ENCODE peak calls at places on chromosomes 2 and 18, in nine cellular contexts. R, Z, J, V, O, I, T, W and B are unnamed samples.

GRCh38 chr2:160063895-160064577 is 1.6 kb upstream of the PLA2R1 start:
- DNase-seq in R (no peak), Z (no peak), J (no peak), V (no peak), O (no peak), I (no peak), T (no peak), W (no peak), B (no peak)

GRCh38 chr2:68871159-68871764 is at the start of gene BMP10:
- DNase-seq in R (no peak), Z (no peak), J (no peak), V (no peak), O (no peak), I (no peak), T (no peak), W (no peak), B (no peak)

GRCh38 chr18:35580748-35581534 is 599 bp upstream of the GALNT1 start:
- DNase-seq in R (peak; percentile 38), Z (no peak), J (peak; percentile 58), V (peak; percentile 59), O (peak; percentile 77), I (peak; percentile 74), T (no peak), W (peak; percentile 53), B (no peak)

GRCh38 chr2:215367647-215368492 is 56.0 kb downstream of the ATIC start:
- DNase-seq in R (peak; percentile 66), Z (no peak), J (peak; percentile 44), V (no peak), O (no peak), I (no peak), T (no peak), W (no peak), B (peak; percentile 26)

GRCh38 chr18:48956378-48956777 is 5.6 kb upstream of the SMAD7 start:
- DNase-seq in R (peak; percentile 80), Z (peak; percentile 62), J (no peak), V (no peak), O (no peak), I (no peak), T (no peak), W (no peak), B (no peak)

GRCh38 chr2:189534854-189535253 is 45.7 kb downstream of the SLC40A1 start:
- DNase-seq in R (peak; percentile 41), Z (no peak), J (peak; percentile 33), V (no peak), O (no peak), I (no peak), T (no peak), W (no peak), B (no peak)

GRCh38 chr2:122542236-122542635 is 786.8 kb downstream of the TSN start:
- DNase-seq in R (no peak), Z (no peak), J (no peak), V (no peak), O (no peak), I (no peak), T (no peak), W (no peak), B (no peak)

GRCh38 chr2:241445426-241445825 is 63.0 kb downstream of the STK25 start:
- DNase-seq in R (no peak), Z (no peak), J (peak; percentile 4), V (no peak), O (no peak), I (peak; percentile 44), T (no peak), W (no peak), B (no peak)

GRCh38 chr2:37886745-37887144 is 38.3 kb upstream of the RMDN2 start:
- DNase-seq in R (peak; percentile 45), Z (peak; percentile 69), J (peak; percentile 20), V (no peak), O (no peak), I (no peak), T (no peak), W (no peak), B (peak; percentile 81)

GRCh38 chr18:76991021-76991688 is 141.4 kb downstream of the MBP start:
- DNase-seq in R (no peak), Z (no peak), J (no peak), V (peak; percentile 18), O (no peak), I (no peak), T (no peak), W (no peak), B (no peak)

GRCh38 chr2:183037660-183038340 is 457 bp downstream of the NCKAP1 start:
- DNase-seq in R (peak; percentile 31), Z (no peak), J (peak; percentile 55), V (peak; percentile 21), O (peak; percentile 69), I (peak; percentile 63), T (no peak), W (peak; percentile 45), B (no peak)

GRCh38 chr18:56804395-56804794 is 153.2 kb downstream of the WDR7 start:
- DNase-seq in R (no peak), Z (no peak), J (no peak), V (no peak), O (no peak), I (peak; percentile 3), T (no peak), W (no peak), B (no peak)

GRCh38 chr18:74110983-74111382 is 36.7 kb downstream of the FBXO15 start:
- DNase-seq in R (no peak), Z (no peak), J (no peak), V (no peak), O (no peak), I (no peak), T (no peak), W (no peak), B (no peak)

GRCh38 chr2:7667260-7667757 is 750.1 kb downstream of the RNF144A start:
- DNase-seq in R (no peak), Z (no peak), J (no peak), V (no peak), O (no peak), I (no peak), T (no peak), W (no peak), B (no peak)

GRCh38 chr2:105645971-105646370 is 98.7 kb upstream of the NCK2 start:
- DNase-seq in R (no peak), Z (no peak), J (no peak), V (no peak), O (no peak), I (no peak), T (no peak), W (no peak), B (no peak)

GRCh38 chr2:63488118-63488713 is 100.1 kb downstream of the WDPCP start:
- DNase-seq in R (peak; percentile 13), Z (no peak), J (peak; percentile 6), V (no peak), O (no peak), I (peak; percentile 44), T (no peak), W (no peak), B (peak; percentile 37)

GRCh38 chr2:127421871-127422618 is 3.8 kb downstream of the PROC start:
- DNase-seq in R (no peak), Z (no peak), J (no peak), V (peak; percentile 12), O (no peak), I (no peak), T (no peak), W (no peak), B (no peak)

GRCh38 chr2:127423476-127423840 is 5.2 kb downstream of the PROC start:
- DNase-seq in R (no peak), Z (no peak), J (peak; percentile 64), V (no peak), O (no peak), I (no peak), T (no peak), W (no peak), B (no peak)

GRCh38 chr2:127424598-127425379 is 6.6 kb downstream of the PROC start:
- DNase-seq in R (no peak), Z (no peak), J (no peak), V (peak; percentile 6), O (no peak), I (no peak), T (no peak), W (no peak), B (no peak)

GRCh38 chr2:127422631-127423475 is 4.6 kb downstream of the PROC start:
- DNase-seq in R (no peak), Z (no peak), J (no peak), V (peak; percentile 70), O (no peak), I (no peak), T (no peak), W (no peak), B (no peak)

GRCh38 chr2:127423880-127424279 is 5.7 kb downstream of the PROC start:
- DNase-seq in R (no peak), Z (no peak), J (no peak), V (no peak), O (no peak), I (no peak), T (no peak), W (no peak), B (no peak)
- H3K4me3 ChIP-seq in R (peak overlapping the region; percentile 39), Z (no peak overlapping the region), J (peak overlapping the region; percentile 54), V (peak overlapping the region; percentile 52), O (no peak overlapping the region), I (no peak overlapping the region), T (peak overlapping the region; percentile 54), W (peak overlapping the region; percentile 16), B (peak overlapping the region; percentile 39)

DNA sequence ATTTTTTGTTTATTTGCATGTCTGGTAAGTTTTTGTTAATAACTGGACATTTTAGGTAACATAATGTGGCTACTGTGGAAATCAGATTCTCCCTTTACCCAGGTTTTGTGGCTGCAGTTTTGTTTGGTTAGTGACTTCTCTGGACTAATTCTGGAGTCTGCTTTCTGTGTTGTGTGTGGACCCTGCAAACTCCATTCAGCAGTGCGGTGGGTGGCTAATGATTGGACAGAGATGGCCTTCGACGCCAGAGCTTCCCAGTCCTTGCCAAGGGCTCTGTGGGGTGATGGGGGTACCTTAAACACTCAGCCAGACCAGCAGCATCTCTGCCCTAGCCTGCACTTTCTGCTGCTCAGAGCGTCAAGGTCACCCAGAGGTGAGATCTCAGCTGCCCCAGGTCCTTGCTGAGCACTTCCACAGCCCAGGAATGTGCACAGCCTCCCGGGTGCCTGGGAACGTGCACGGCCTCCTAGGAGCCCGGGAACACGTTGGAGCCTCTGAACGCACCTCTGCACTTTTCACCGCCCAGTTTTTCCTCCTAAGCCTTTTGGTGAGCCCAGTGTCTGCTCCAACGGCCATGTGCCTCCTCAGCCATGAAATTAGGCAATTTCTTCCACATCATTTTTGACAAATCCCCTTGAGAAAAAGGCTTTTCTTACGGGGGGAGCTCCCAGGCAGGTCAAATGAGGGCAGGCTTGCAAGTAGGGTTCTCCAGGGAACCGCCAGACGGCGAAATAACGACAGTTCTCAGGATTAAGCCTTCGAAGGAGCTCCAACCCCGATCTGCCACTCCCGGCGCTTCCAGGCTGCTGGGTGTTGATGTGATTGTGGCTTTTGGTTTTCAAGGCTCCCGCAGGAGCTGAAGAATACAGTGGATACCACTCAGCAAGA is 35.2 kb upstream of the KLF11 start:
- DNase-seq in R (no peak), Z (no peak), J (no peak), V (no peak), O (no peak), I (no peak), T (no peak), W (no peak), B (peak; percentile 36)
- TF ChIP-seq CTCF in R (no peak), Z (no peak), J (no peak), V (no peak), O (no peak), I (no peak), T (no peak), W (no peak), B (no peak)

GRCh38 chr2:55779459-55780421 is 86.1 kb upstream of the PNPT1 start:
- DNase-seq in R (peak; percentile 9), Z (peak; percentile 24), J (peak; percentile 99), V (no peak), O (no peak), I (peak; percentile 24), T (no peak), W (no peak), B (peak; percentile 41)
- H3K4me3 ChIP-seq in R (no peak overlapping the region), Z (no peak overlapping the region), J (peak overlapping the region; percentile 41), V (no peak overlapping the region), O (no peak overlapping the region), I (no peak overlapping the region), T (no peak overlapping the region), W (no peak overlapping the region), B (no peak overlapping the region)

GRCh38 chr2:20525041-20526035 is 78.5 kb downstream of the RHOB start:
- DNase-seq in R (peak; percentile 50), Z (no peak), J (peak; percentile 44), V (peak; percentile 21), O (peak; percentile 82), I (peak; percentile 89), T (peak; percentile 20), W (peak; percentile 42), B (no peak)
- TF ChIP-seq CTCF in R (no peak), Z (no peak), J (no peak), V (no peak), O (peak; percentile 20), I (no peak), T (peak; percentile 15), W (no peak), B (no peak)